ENCODE peak calls at places on chromosomes 7 and 10, in six cellular contexts. M is fibroblast of the conjunctiva; F is NCI-H446; X is activated CD8-positive, alpha-beta memory T cell treated with anti-CD3 and anti-CD28 coated beads, Interleukin-2, amount 10 ng/mL, durations not matched to agents 7 days and 5 days; I is NCI-H774; B is progenitor cell of endocrine pancreas. G is an unnamed sample.

GRCh38 chr10:117590516-117590915 is 48.0 kb downstream of the EMX2 start:
- DNase-seq in F (no peak), M (no peak), X (no peak), I (no peak), B (no peak), G (no peak)

GRCh38 chr10:84783386-84783785 is 455.0 kb downstream of the CCSER2 start:
- DNase-seq in B (no peak), F (no peak), X (no peak), I (peak), M (no peak), G (no peak)

GRCh38 chr10:103781329-103782061 is 73.9 kb downstream of the SH3PXD2A start:
- DNase-seq in F (no peak), B (no peak), X (peak), M (peak), I (no peak), G (no peak)

GRCh38 chr7:129168219-129168991 is 20.0 kb upstream of the SMO start:
- DNase-seq in I (no peak), X (no peak), F (no peak), M (no peak), B (no peak), G (no peak)

GRCh38 chr7:121429803-121430202 is 33.7 kb upstream of the FAM3C start:
- DNase-seq in X (no peak), F (no peak), B (no peak), I (no peak), M (no peak), G (no peak)

GRCh38 chr10:129372168-129372567 is 94.9 kb upstream of the MGMT start:
- DNase-seq in X (no peak), F (no peak), B (no peak), M (no peak), I (no peak), G (no peak)

GRCh38 chr10:12051241-12051640 is 8.6 kb upstream of the UPF2 start:
- DNase-seq in F (no peak), I (no peak), B (no peak), M (no peak), X (no peak), G (no peak)

GRCh38 chr10:86313621-86314041 is 53.0 kb downstream of the GRID1 start:
- DNase-seq in F (no peak), M (no peak), X (no peak), I (no peak), B (no peak), G (no peak)

GRCh38 chr7:40162516-40162915 is 27.7 kb downstream of the SUGCT start:
- DNase-seq in B (no peak), I (no peak), M (no peak), F (no peak), X (no peak), G (no peak)

GRCh38 chr10:91944880-91945630 is 21.5 kb downstream of the BTAF1 start:
- DNase-seq in B (no peak), M (no peak), X (peak), I (no peak), F (no peak), G (no peak)

GRCh38 chr7:30214651-30215137 is 69.7 kb upstream of the ZNRF2 start:
- DNase-seq in M (no peak), F (no peak), I (no peak), B (no peak), X (no peak), G (no peak)

GRCh38 chr7:24108906-24109376 is 175.0 kb upstream of the NPY start:
- DNase-seq in X (no peak), M (no peak), B (no peak), I (no peak), F (no peak), G (no peak)

GRCh38 chr7:119132439-119132838 is 907.9 kb downstream of the ANKRD7 start:
- DNase-seq in M (no peak), I (no peak), F (no peak), X (no peak), B (no peak), G (no peak)

GRCh38 chr7:33981686-33982424 is 76.5 kb downstream of the BMPER start:
- DNase-seq in F (no peak), B (no peak), I (no peak), M (no peak), X (no peak), G (no peak)

GRCh38 chr10:101047961-101048892 is 13.6 kb upstream of the KAZALD1 start:
- DNase-seq in M (no peak), X (no peak), F (no peak), I (no peak), B (peak), G (no peak)

GRCh38 chr10:2949221-2949947 is 118.0 kb upstream of the PFKP start:
- DNase-seq in M (no peak), B (no peak), X (no peak), I (no peak), F (no peak), G (no peak)

GRCh38 chr7:155198901-155199845 is 98.5 kb upstream of the INSIG1 start:
- DNase-seq in X (no peak), I (no peak), M (no peak), B (no peak), F (no peak), G (no peak)

GRCh38 chr7:37915438-37915837 is 1.2 kb downstream of the SFRP4 start:
- DNase-seq in I (no peak), F (no peak), X (no peak), B (no peak), M (no peak), G (no peak)

GRCh38 chr7:29017666-29018065 is 59.5 kb upstream of the TRIL start:
- DNase-seq in M (no peak), I (no peak), F (no peak), B (no peak), X (no peak), G (no peak)

GRCh38 chr7:142866361-142867096 is 11.7 kb downstream of the EPHB6 start:
- DNase-seq in B (peak), M (no peak), I (no peak), F (no peak), X (peak), G (no peak)

GRCh38 chr10:109902992-109903947 is 20.0 kb downstream of the XPNPEP1 start:
- DNase-seq in X (no peak), I (no peak), B (no peak), F (peak), M (no peak), G (no peak)

GRCh38 chr7:155182406-155182970 is 112.4 kb downstream of the HTR5A start:
- DNase-seq in B (no peak), M (no peak), I (no peak), X (peak), F (no peak), G (no peak)

GRCh38 chr7:5450549-5451327 is 27.1 kb upstream of the TNRC18 start:
- DNase-seq in F (no peak), M (no peak), I (no peak), B (peak), X (peak), G (no peak)

GRCh38 chr7:54189330-54189729 is 352.8 kb upstream of the VSTM2A start:
- DNase-seq in B (no peak), I (no peak), X (no peak), F (no peak), M (no peak), G (no peak)

GRCh38 chr7:116169060-116169459 is 41.3 kb upstream of the TES start:
- DNase-seq in B (no peak), I (no peak), M (no peak), X (no peak), F (no peak), G (no peak)

GRCh38 chr7:6489612-6490011 is 41.9 kb upstream of the DAGLB start:
- DNase-seq in B (no peak), I (no peak), F (no peak), X (no peak), M (no peak), G (no peak)

GRCh38 chr10:89550509-89550908 is 15.1 kb upstream of the SLC16A12 start:
- DNase-seq in B (no peak), I (no peak), F (no peak), X (no peak), M (no peak), G (no peak)

GRCh38 chr10:27207350-27207749 is 33.2 kb downstream of the ACBD5 start:
- DNase-seq in B (no peak), I (no peak), X (no peak), F (no peak), M (no peak), G (no peak)

GRCh38 chr7:21902240-21902639 is 43.5 kb downstream of the CDCA7L start:
- DNase-seq in M (no peak), F (no peak), X (no peak), B (no peak), I (no peak), G (no peak)

GRCh38 chr7:150403376-150404171 is 24.4 kb downstream of the ZNF775 start:
- DNase-seq in M (no peak), F (no peak), B (no peak), X (no peak), I (no peak), G (no peak)

GRCh38 chr10:77381750-77382149 is 255.9 kb downstream of the KCNMA1 start:
- DNase-seq in I (no peak), B (no peak), X (no peak), M (no peak), F (no peak), G (no peak)

G was measured in brain pericyte.